ENCODE peak calls at places on chromosomes 12 and 14, in ten cellular contexts. Q is HuH-7.5; I is cardiac fibroblast; B is right cardiac atrium; D is lower lobe of right lung; A is hepatic stellate cell; O is ELF-1; C is naive thymus-derived CD8-positive, alpha-beta T cell; G is keratinocyte; R is SK-MEL-5. H is an unnamed sample.

GRCh38 chr14:104550849-104551728 is 28.5 kb upstream of the C14orf180 start:
- DNase-seq in Q (no peak), I (no peak), B (no peak), D (no peak), A (no peak), O (no peak), C (no peak), G (no peak), R (peak), H (no peak)

GRCh38 chr14:50023671-50024490 is 92.5 kb downstream of the VCPKMT start:
- DNase-seq in Q (no peak), I (peak), B (no peak), D (no peak), A (peak), O (peak), C (no peak), G (peak), R (peak), H (no peak)

GRCh38 chr12:59429766-59430165 is 166.1 kb upstream of the SLC16A7 start:
- DNase-seq in Q (no peak), I (peak), B (no peak), D (no peak), A (no peak), O (no peak), C (no peak), G (no peak), R (no peak), H (no peak)

GRCh38 chr14:99995700-99996356 is 69.4 kb upstream of the EVL start:
- DNase-seq in Q (no peak), I (peak), B (peak), D (peak), A (no peak), O (peak), C (peak), G (peak), R (peak), H (peak)

GRCh38 chr14:95490727-95491451 is 25.6 kb downstream of the SYNE3 start:
- DNase-seq in Q (no peak), I (no peak), B (peak), D (no peak), A (no peak), O (no peak), C (no peak), G (peak), R (peak), H (no peak)

GRCh38 chr12:105256011-105256410 is 20.0 kb upstream of the APPL2 start:
- DNase-seq in Q (no peak), I (peak), B (no peak), D (no peak), A (no peak), O (no peak), C (no peak), G (no peak), R (no peak), H (no peak)

GRCh38 chr12:6769003-6769389 is 2.8 kb downstream of the PTMS start:
- DNase-seq in Q (peak), I (no peak), B (peak), D (no peak), A (no peak), O (peak), C (no peak), G (no peak), R (peak), H (no peak)

GRCh38 chr12:84117190-84117589 is 795.4 kb downstream of the SLC6A15 start:
- DNase-seq in Q (no peak), I (no peak), B (no peak), D (no peak), A (no peak), O (no peak), C (no peak), G (no peak), R (no peak), H (no peak)

GRCh38 chr12:128486951-128487350 is 220.0 kb downstream of the TMEM132C start:
- DNase-seq in Q (no peak), I (no peak), B (peak), D (no peak), A (no peak), O (no peak), C (no peak), G (no peak), R (no peak), H (no peak)

H was measured in GDM1.